ENCODE peak calls at places on chromosomes 16 and 17, in four cellular contexts. L is K562, S is IMR-90, Y is HepG2. C is an unnamed sample.

GRCh38 chr17:57589151-57590034 is 155.7 kb downstream of the CCDC182 start:
- DNase-seq in L (no peak), S (no peak), Y (no peak), C (no peak)

GRCh38 chr16:89815639-89816348 is 653 bp downstream of the FANCA start:
- DNase-seq in L (no peak), S (no peak), Y (no peak), C (peak; percentile 38)

GRCh38 chr17:3744032-3744431 is 20.3 kb downstream of the HASPIN start:
- DNase-seq in L (no peak), S (peak; percentile 62), Y (no peak), C (peak; percentile 52)

GRCh38 chr17:38861399-38861843 is 7.9 kb upstream of the RPL23 start:
- DNase-seq in L (no peak), S (no peak), Y (peak; percentile 67), C (peak; percentile 81)

GRCh38 chr16:79042886-79043285 is 557.7 kb downstream of the MAF start:
- DNase-seq in L (no peak), S (no peak), Y (no peak), C (no peak)

GRCh38 chr17:48043171-48043570 is 5.0 kb upstream of the NFE2L1 start:
- DNase-seq in L (no peak), S (no peak), Y (no peak), C (no peak)

GRCh38 chr16:14486520-14487303 is 143.3 kb downstream of the PARN start:
- DNase-seq in L (peak; percentile 85), S (peak; percentile 94), Y (peak; percentile 98), C (peak; percentile 94)

GRCh38 chr16:3542601-3543373 is 34.4 kb downstream of the NLRC3 start:
- DNase-seq in L (no peak), S (no peak), Y (no peak), C (no peak)

GRCh38 chr17:28174352-28175046 is 132.0 kb downstream of the NLK start:
- DNase-seq in L (no peak), S (no peak), Y (no peak), C (no peak)

GRCh38 chr17:32533296-32533695 is 46.5 kb downstream of the CDK5R1 start:
- DNase-seq in L (no peak), S (no peak), Y (no peak), C (no peak)

GRCh38 chr16:24516900-24517669 is 22.3 kb upstream of the RBBP6 start:
- DNase-seq in L (peak; percentile 77), S (peak; percentile 85), Y (peak; percentile 91), C (peak; percentile 91)

GRCh38 chr16:87246269-87247065 is 70.7 kb downstream of the C16orf95 start:
- DNase-seq in L (no peak), S (no peak), Y (peak; percentile 71), C (no peak)

GRCh38 chr16:14001521-14001920 is 69.6 kb upstream of the MRTFB start:
- DNase-seq in L (no peak), S (no peak), Y (no peak), C (no peak)

GRCh38 chr17:59837362-59838195 is 55.2 kb downstream of the TUBD1 start:
- DNase-seq in L (peak; percentile 74), S (peak; percentile 100), Y (peak; percentile 100), C (peak; percentile 100)

GRCh38 chr17:3826191-3826590 is 19.9 kb downstream of the NCBP3 start:
- DNase-seq in L (no peak), S (peak; percentile 31), Y (no peak), C (no peak)

GRCh38 chr16:87463722-87464690 is 28.8 kb downstream of the ZCCHC14 start:
- DNase-seq in L (no peak), S (peak; percentile 89), Y (peak; percentile 30), C (no peak)

DNA sequence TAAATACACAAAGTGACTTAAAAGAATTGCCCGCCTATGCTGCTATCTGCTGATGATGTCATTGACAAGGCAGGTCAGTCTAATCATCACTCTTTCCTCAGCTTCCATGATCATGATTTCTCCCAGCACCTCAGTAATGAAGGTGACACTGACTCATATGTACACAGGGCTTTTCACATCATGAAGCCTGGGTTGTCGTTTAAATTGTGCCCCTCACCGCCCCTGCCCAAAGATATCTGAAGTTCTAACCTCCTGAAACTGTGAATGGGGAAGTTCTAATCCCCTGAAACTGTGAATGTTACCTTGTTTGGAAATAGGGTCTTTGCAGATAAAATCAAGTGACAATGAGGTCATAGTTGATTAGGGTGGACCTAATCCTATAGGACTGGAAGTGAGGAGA is 17.4 kb upstream of the GPRC5C start:
- DNase-seq in L (no peak), S (no peak), Y (no peak), C (no peak)
- TF ChIP-seq MAFK in L (no peak), S (no peak), Y (no peak), C (no peak)

DNA sequence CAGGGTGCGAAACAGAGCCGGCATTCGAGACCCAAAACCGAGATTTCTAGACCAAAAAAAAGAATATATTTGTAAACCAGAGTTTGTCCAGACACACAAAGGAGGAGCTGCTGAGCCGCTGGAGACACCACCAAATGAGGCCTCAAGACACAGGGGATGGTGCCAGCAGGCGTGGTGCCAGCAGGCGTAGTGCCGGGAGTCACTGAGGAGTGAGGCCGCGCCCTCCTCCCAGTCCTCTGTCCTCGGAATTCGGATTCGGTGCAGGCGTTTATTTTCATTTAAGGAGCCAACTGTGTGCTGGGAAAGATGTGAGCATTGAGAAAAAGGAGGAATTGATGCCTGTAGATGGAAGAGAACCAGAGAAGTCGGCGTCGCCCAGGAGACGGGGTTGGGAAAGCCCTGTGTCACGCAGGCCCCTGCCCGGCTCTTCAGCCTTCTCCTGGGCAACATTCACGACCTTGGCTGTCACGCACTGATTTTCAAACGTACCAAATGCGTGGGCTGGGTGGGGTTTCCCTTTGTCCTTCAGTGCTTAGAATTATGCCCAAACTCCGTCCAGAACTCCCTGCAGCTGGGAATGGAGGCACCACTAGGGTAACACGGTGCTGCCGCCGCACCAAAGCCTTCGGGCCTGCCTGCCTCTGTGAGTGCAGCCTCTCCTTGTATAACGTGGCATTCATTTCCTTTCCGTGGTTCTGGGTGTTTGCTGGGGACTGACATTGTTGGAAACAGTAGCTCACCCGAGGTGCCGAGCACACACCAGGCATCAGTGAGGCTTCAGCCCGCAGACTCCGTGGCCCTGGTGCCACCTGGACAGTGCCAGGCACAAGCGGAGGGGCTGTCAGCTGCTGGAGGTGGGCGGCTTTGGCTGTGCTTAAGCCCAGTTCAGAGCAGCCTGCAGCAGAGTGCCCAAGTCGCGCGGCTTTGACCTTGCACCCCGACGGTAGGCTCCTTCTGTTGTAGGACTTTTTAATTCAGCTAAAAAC is 49.0 kb upstream of the CHMP6 start:
- DNase-seq in L (no peak), S (peak; percentile 82), Y (no peak), C (no peak)
- TF ChIP-seq MAFK in L (no peak), S (no peak), Y (no peak), C (no peak)

GRCh38 chr16:57413301-57413730 is 8.7 kb downstream of the CCL17 start:
- DNase-seq in L (no peak), S (no peak), Y (no peak), C (no peak)
- TF ChIP-seq MAFK in L (no peak), S (no peak), Y (no peak), C (no peak)

DNA sequence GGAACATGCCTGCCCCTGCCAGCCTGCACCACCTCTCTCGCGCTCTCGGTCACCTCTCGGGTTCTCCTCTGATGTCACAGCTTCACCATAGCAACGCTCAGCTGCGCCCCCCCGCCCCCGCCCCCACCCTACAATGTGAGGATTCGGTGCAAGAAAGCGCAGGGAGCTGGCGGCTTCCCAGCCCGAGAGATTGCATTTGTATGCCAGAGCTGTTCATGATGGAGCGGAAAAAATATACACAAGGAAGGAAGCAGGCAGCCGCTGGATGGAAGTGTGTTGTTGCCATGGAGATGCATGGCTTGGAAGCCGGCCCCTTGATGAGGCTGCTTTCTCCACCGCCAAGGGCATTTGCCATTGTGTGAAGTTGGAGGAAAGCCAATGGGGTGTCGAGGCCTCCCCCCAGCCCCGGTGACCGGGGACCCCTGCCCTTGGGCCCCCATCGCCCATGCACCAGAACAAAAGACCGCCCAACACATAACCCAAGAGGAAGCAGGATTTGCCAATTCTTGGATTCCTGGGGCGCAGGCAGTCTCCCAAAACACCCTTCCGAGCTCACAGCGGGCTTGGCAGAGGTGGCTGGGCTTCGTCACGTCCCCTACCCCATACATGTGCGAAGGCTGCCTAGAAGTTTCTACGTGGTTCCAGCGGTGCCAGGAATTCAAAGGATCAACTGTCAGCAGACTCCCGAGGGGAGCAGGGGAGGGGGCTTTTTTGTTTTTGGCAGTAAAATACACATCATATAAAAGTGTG is 81.0 kb upstream of the PLCG2 start:
- DNase-seq in L (no peak), S (no peak), Y (no peak), C (no peak)
- TF ChIP-seq MAFK in L (no peak), S (no peak), Y (no peak), C (no peak)

C was measured in A549.